ENCODE peak calls at places on chromosomes 16 and 17, in six cellular contexts. U is right atrium auricular region, H is ACHN, V is NCI-H1436, E is lower leg skin, G is RCC 7860. Y is an unnamed sample.

GRCh38 chr17:2405247-2405926 is 4.5 kb upstream of the MNT start:
- DNase-seq in U (no peak), H (peak; percentile 71), V (no peak), E (peak; percentile 58), G (peak; percentile 66), Y (no peak)

GRCh38 chr17:63550816-63551639 is 751 bp downstream of the DCAF7 start:
- DNase-seq in U (no peak), H (peak; percentile 44), V (peak; percentile 44), E (no peak), G (peak; percentile 40), Y (no peak)

GRCh38 chr16:89042711-89043551 is 50.7 kb upstream of the ACSF3 start:
- DNase-seq in U (no peak), H (no peak), V (no peak), E (no peak), G (no peak), Y (no peak)

GRCh38 chr16:75074920-75075687 is 41.5 kb downstream of the LDHD start:
- DNase-seq in U (no peak), H (no peak), V (no peak), E (peak; percentile 48), G (no peak), Y (no peak)

GRCh38 chr17:77836557-77837041 is 121.9 kb upstream of the TNRC6C start:
- DNase-seq in U (no peak), H (no peak), V (no peak), E (no peak), G (peak; percentile 74), Y (peak; percentile 9)

GRCh38 chr16:78483124-78483992 is 383.9 kb downstream of the WWOX start:
- DNase-seq in U (no peak), H (no peak), V (no peak), E (no peak), G (no peak), Y (no peak)

GRCh38 chr17:42200702-42201101 is 6.4 kb upstream of the GHDC start:
- DNase-seq in U (peak; percentile 74), H (no peak), V (no peak), E (no peak), G (no peak), Y (no peak)

GRCh38 chr16:11217651-11218323 is 38.2 kb downstream of the SOCS1 start:
- DNase-seq in U (no peak), H (no peak), V (no peak), E (no peak), G (no peak), Y (no peak)

GRCh38 chr17:29593546-29594440 is 861 bp downstream of the ANKRD13B start:
- DNase-seq in U (no peak), H (peak; percentile 62), V (peak; percentile 67), E (peak; percentile 18), G (no peak), Y (no peak)

GRCh38 chr16:10940501-10941079 is 1.7 kb downstream of the DEXI start:
- DNase-seq in U (no peak), H (no peak), V (no peak), E (no peak), G (no peak), Y (no peak)

GRCh38 chr16:87924041-87924851 is 12.1 kb downstream of the CA5A start:
- DNase-seq in U (no peak), H (peak; percentile 94), V (peak; percentile 47), E (no peak), G (peak; percentile 29), Y (no peak)

GRCh38 chr17:8019161-8019560 is 16.7 kb downstream of the GUCY2D start:
- DNase-seq in U (no peak), H (no peak), V (no peak), E (no peak), G (no peak), Y (no peak)

GRCh38 chr16:58098207-58099096 is 30.7 kb downstream of the CFAP20 start:
- DNase-seq in U (no peak), H (peak; percentile 42), V (no peak), E (no peak), G (no peak), Y (no peak)

GRCh38 chr16:49598386-49599170 is 225.0 kb downstream of the C16orf78 start:
- DNase-seq in U (peak; percentile 46), H (no peak), V (no peak), E (no peak), G (no peak), Y (no peak)

GRCh38 chr17:37207103-37207502 is 168.7 kb upstream of the C17orf78 start:
- DNase-seq in U (no peak), H (no peak), V (no peak), E (no peak), G (no peak), Y (no peak)

GRCh38 chr16:6020162-6020980 is 922.8 kb upstream of the EEF2KMT start:
- DNase-seq in U (no peak), H (no peak), V (no peak), E (no peak), G (no peak), Y (no peak)

GRCh38 chr17:32915108-32915700 is 12.7 kb upstream of the TMEM98 start:
- DNase-seq in U (peak; percentile 51), H (no peak), V (no peak), E (no peak), G (no peak), Y (no peak)

GRCh38 chr17:1312261-1312870 is 32.9 kb downstream of the TRARG1 start:
- DNase-seq in U (no peak), H (no peak), V (peak; percentile 63), E (no peak), G (no peak), Y (no peak)

GRCh38 chr16:56895813-56896212 is 30.8 kb downstream of the SLC12A3 start:
- DNase-seq in U (no peak), H (no peak), V (no peak), E (no peak), G (no peak), Y (no peak)

GRCh38 chr16:81567987-81568748 is 123.6 kb downstream of the CMIP start:
- DNase-seq in U (no peak), H (peak; percentile 81), V (no peak), E (no peak), G (peak; percentile 92), Y (peak; percentile 79)

GRCh38 chr16:56539667-56540066 is 19.8 kb upstream of the BBS2 start:
- DNase-seq in U (no peak), H (no peak), V (no peak), E (no peak), G (no peak), Y (no peak)

GRCh38 chr17:74767111-74767516 is 9.0 kb downstream of the NAT9 start:
- DNase-seq in U (no peak), H (no peak), V (no peak), E (no peak), G (no peak), Y (no peak)

GRCh38 chr16:1013593-1013900 is 32.0 kb downstream of the SOX8 start:
- DNase-seq in U (no peak), H (no peak), V (no peak), E (no peak), G (no peak), Y (no peak)

GRCh38 chr16:48909231-48909630 is 299.3 kb upstream of the N4BP1 start:
- DNase-seq in U (no peak), H (no peak), V (no peak), E (no peak), G (no peak), Y (no peak)

GRCh38 chr17:36750316-36750885 is 149.0 kb downstream of the MRM1 start:
- DNase-seq in U (no peak), H (no peak), V (no peak), E (no peak), G (no peak), Y (no peak)

Y was measured in tibial artery.